ENCODE peak calls at places on chromosomes 11 and 22, in eight cellular contexts. J, O, Z, I, L, F, D and G are unnamed samples.

GRCh38 chr11:116460156-116460965 is 312.4 kb downstream of the BUD13 start:
- DNase-seq in J (no peak), O (no peak), Z (no peak), I (no peak), L (no peak), F (no peak), D (no peak), G (no peak)

GRCh38 chr11:70536051-70536877 is 137.9 kb downstream of the CTTN start:
- DNase-seq in J (no peak), O (no peak), Z (no peak), I (no peak), L (no peak), F (no peak), D (no peak), G (no peak)

GRCh38 chr11:128523616-128524015 is 63.7 kb downstream of the ETS1 start:
- DNase-seq in J (no peak), O (peak; percentile 47), Z (no peak), I (no peak), L (no peak), F (peak; percentile 61), D (no peak), G (no peak)

GRCh38 chr11:91397134-91397468 is 827.5 kb upstream of the FAT3 start:
- DNase-seq in J (no peak), O (no peak), Z (no peak), I (no peak), L (no peak), F (no peak), D (no peak), G (no peak)

GRCh38 chr11:125268611-125269010 is 104.1 kb downstream of the PKNOX2 start:
- DNase-seq in J (no peak), O (no peak), Z (no peak), I (no peak), L (no peak), F (no peak), D (no peak), G (no peak)

GRCh38 chr11:129853508-129854228 is 38.0 kb downstream of the TMEM45B start:
- DNase-seq in J (no peak), O (no peak), Z (peak; percentile 88), I (no peak), L (peak; percentile 38), F (peak; percentile 81), D (peak; percentile 78), G (no peak)

GRCh38 chr22:38187413-38188212 is 6.0 kb upstream of the PLA2G6 start:
- DNase-seq in J (no peak), O (no peak), Z (no peak), I (no peak), L (no peak), F (peak; percentile 86), D (no peak), G (no peak)

GRCh38 chr22:31244044-31244942 is 32.2 kb downstream of the LIMK2 start:
- DNase-seq in J (no peak), O (peak; percentile 90), Z (no peak), I (no peak), L (no peak), F (no peak), D (no peak), G (peak; percentile 87)

GRCh38 chr11:47590026-47590861 is 3.8 kb downstream of the FAM180B start:
- DNase-seq in J (no peak), O (no peak), Z (no peak), I (no peak), L (no peak), F (no peak), D (no peak), G (no peak)

GRCh38 chr11:48103621-48104561 is 112.7 kb upstream of the OR4B1 start:
- DNase-seq in J (no peak), O (peak; percentile 28), Z (no peak), I (no peak), L (peak; percentile 44), F (no peak), D (no peak), G (no peak)

GRCh38 chr22:19446603-19447387 is 716 bp downstream of the C22orf39 start:
- DNase-seq in J (peak; percentile 48), O (no peak), Z (no peak), I (no peak), L (no peak), F (no peak), D (no peak), G (peak; percentile 27)

GRCh38 chr11:17354070-17354924 is 2.7 kb downstream of the NCR3LG1 start:
- DNase-seq in J (peak; percentile 54), O (peak; percentile 77), Z (peak; percentile 40), I (peak; percentile 78), L (peak; percentile 44), F (peak; percentile 42), D (peak; percentile 35), G (peak; percentile 69)

GRCh38 chr22:30332551-30332950 is 5.8 kb upstream of the TBC1D10A start:
- DNase-seq in J (no peak), O (no peak), Z (no peak), I (no peak), L (no peak), F (no peak), D (no peak), G (no peak)

GRCh38 chr11:19660076-19660475 is 52.6 kb upstream of the NAV2 start:
- DNase-seq in J (no peak), O (peak; percentile 26), Z (no peak), I (no peak), L (no peak), F (peak; percentile 79), D (no peak), G (no peak)

GRCh38 chr11:98423933-98424332 is 596.8 kb upstream of the CNTN5 start:
- DNase-seq in J (no peak), O (no peak), Z (no peak), I (no peak), L (no peak), F (no peak), D (no peak), G (no peak)

GRCh38 chr22:45202333-45203149 is 38.2 kb downstream of the KIAA0930 start:
- DNase-seq in J (no peak), O (no peak), Z (no peak), I (no peak), L (no peak), F (no peak), D (no peak), G (no peak)

GRCh38 chr11:70810131-70810530 is 411.8 kb downstream of the CTTN start:
- DNase-seq in J (no peak), O (no peak), Z (no peak), I (no peak), L (no peak), F (no peak), D (no peak), G (no peak)

GRCh38 chr11:19820100-19820499 is 107.5 kb downstream of the NAV2 start:
- DNase-seq in J (no peak), O (peak; percentile 75), Z (no peak), I (no peak), L (peak; percentile 67), F (no peak), D (no peak), G (no peak)

GRCh38 chr11:17405232-17406005 is 17.0 kb upstream of the KCNJ11 start:
- DNase-seq in J (no peak), O (peak; percentile 73), Z (no peak), I (no peak), L (peak; percentile 20), F (no peak), D (no peak), G (peak; percentile 64)

GRCh38 chr11:126808851-126809250 is 191.7 kb downstream of the KIRREL3 start:
- DNase-seq in J (no peak), O (no peak), Z (no peak), I (no peak), L (no peak), F (no peak), D (no peak), G (peak; percentile 23)

GRCh38 chr11:22666700-22667439 is 459 bp downstream of the GAS2 start:
- DNase-seq in J (peak; percentile 39), O (peak; percentile 5), Z (no peak), I (no peak), L (no peak), F (no peak), D (no peak), G (no peak)

GRCh38 chr22:27880778-27881394 is 38.2 kb downstream of the PITPNB start:
- DNase-seq in J (peak; percentile 63), O (peak; percentile 62), Z (no peak), I (peak; percentile 22), L (no peak), F (peak; percentile 71), D (peak; percentile 4), G (peak; percentile 19)

GRCh38 chr11:67002297-67002913 is 20.5 kb upstream of the SYT12 start:
- DNase-seq in J (peak; percentile 47), O (no peak), Z (no peak), I (no peak), L (no peak), F (no peak), D (no peak), G (no peak)

GRCh38 chr11:123052884-123053721 is 8.8 kb downstream of the HSPA8 start:
- DNase-seq in J (no peak), O (no peak), Z (no peak), I (no peak), L (no peak), F (no peak), D (no peak), G (no peak)

GRCh38 chr22:30205281-30206115 is 41.1 kb downstream of the LIF start:
- DNase-seq in J (no peak), O (peak; percentile 83), Z (no peak), I (no peak), L (no peak), F (peak; percentile 56), D (peak; percentile 97), G (peak; percentile 91)

GRCh38 chr11:112859787-112860186 is 101.4 kb upstream of the NCAM1 start:
- DNase-seq in J (no peak), O (no peak), Z (no peak), I (no peak), L (no peak), F (no peak), D (no peak), G (no peak)

GRCh38 chr11:117621226-117621625 is 175.8 kb downstream of the DSCAML1 start:
- DNase-seq in J (no peak), O (peak; percentile 14), Z (no peak), I (peak; percentile 31), L (no peak), F (no peak), D (no peak), G (no peak)

GRCh38 chr11:78290293-78291176 is 101.8 kb downstream of the USP35 start:
- DNase-seq in J (no peak), O (peak; percentile 44), Z (no peak), I (no peak), L (no peak), F (no peak), D (no peak), G (no peak)

GRCh38 chr11:15901790-15902189 is 454.6 kb downstream of the SOX6 start:
- DNase-seq in J (no peak), O (no peak), Z (no peak), I (no peak), L (no peak), F (no peak), D (no peak), G (no peak)

GRCh38 chr11:40337118-40337517 is 1122.3 kb downstream of the LRRC4C start:
- DNase-seq in J (no peak), O (no peak), Z (no peak), I (no peak), L (no peak), F (no peak), D (no peak), G (no peak)

GRCh38 chr11:8070417-8071101 is 10.5 kb upstream of the TUB start:
- DNase-seq in J (no peak), O (peak; percentile 76), Z (no peak), I (peak; percentile 64), L (no peak), F (no peak), D (no peak), G (peak; percentile 78)